ENCODE peak calls at places on chromosomes 6 and 20, in four cellular contexts. T is WTC11, B is foreskin fibroblast, M is psoas muscle. S is an unnamed sample.
A peak's percentile ranks its signal among the peaks of the same experiment; 100 is the strongest.

GRCh38 chr6:105981002-105981887 is 104.9 kb upstream of the PRDM1 start:
- DNase-seq in M (no peak), T (peak; percentile 72), B (no peak), S (peak; percentile 48)

GRCh38 chr6:139253656-139254055 is 38.1 kb downstream of the TXLNB start:
- DNase-seq in T (no peak), M (no peak), B (peak; percentile 9), S (no peak)

GRCh38 chr6:107692351-107692750 is 131.8 kb downstream of the SCML4 start:
- DNase-seq in M (no peak), T (no peak), B (peak; percentile 82), S (no peak)

GRCh38 chr6:158786645-158787304 is 32.4 kb downstream of the EZR start:
- DNase-seq in B (no peak), M (no peak), T (no peak), S (no peak)

GRCh38 chr20:38724603-38725457 is 544 bp downstream of the SLC32A1 start:
- DNase-seq in B (no peak), T (peak; percentile 77), M (no peak), S (peak; percentile 52)

GRCh38 chr20:62178316-62179161 is 4.3 kb upstream of the MTG2 start:
- DNase-seq in T (no peak), B (no peak), M (no peak), S (no peak)

GRCh38 chr6:97187951-97188350 is 95.1 kb downstream of the MMS22L start:
- DNase-seq in M (no peak), T (no peak), B (no peak), S (no peak)

GRCh38 chr6:45655630-45656422 is 278.1 kb upstream of the SUPT3H start:
- DNase-seq in B (peak; percentile 97), T (no peak), M (no peak), S (no peak)

GRCh38 chr6:104995989-104996617 is 39.2 kb downstream of the LIN28B start:
- DNase-seq in B (peak; percentile 61), T (no peak), M (no peak), S (no peak)

GRCh38 chr6:140636698-140637402 is 1262.4 kb upstream of the CITED2 start:
- DNase-seq in T (no peak), M (no peak), B (no peak), S (no peak)

GRCh38 chr20:728022-728944 is 40.0 kb downstream of the SLC52A3 start:
- DNase-seq in B (peak; percentile 71), T (peak; percentile 88), M (peak; percentile 41), S (peak; percentile 86)

GRCh38 chr20:10185741-10186558 is 32.7 kb upstream of the SNAP25 start:
- DNase-seq in T (no peak), M (no peak), B (no peak), S (no peak)

GRCh38 chr20:43962518-43962917 is 47.9 kb downstream of the TOX2 start:
- DNase-seq in T (no peak), B (no peak), M (no peak), S (no peak)

GRCh38 chr20:8187740-8188139 is 55.7 kb downstream of the PLCB1 start:
- DNase-seq in T (no peak), B (no peak), M (no peak), S (no peak)

GRCh38 chr6:120511712-120512111 is 822.6 kb downstream of the TBC1D32 start:
- DNase-seq in T (no peak), M (no peak), B (no peak), S (no peak)

GRCh38 chr6:25219581-25220249 is 59.5 kb upstream of the CARMIL1 start:
- DNase-seq in T (no peak), B (peak; percentile 37), M (no peak), S (no peak)

GRCh38 chr6:25219147-25219546 is 60.0 kb upstream of the CARMIL1 start:
- DNase-seq in T (no peak), M (no peak), B (no peak), S (no peak)

GRCh38 chr6:25218346-25218745 is 60.8 kb upstream of the CARMIL1 start:
- DNase-seq in T (no peak), B (no peak), M (no peak), S (no peak)

GRCh38 chr6:25222006-25222715 is 57.0 kb upstream of the CARMIL1 start:
- DNase-seq in M (no peak), B (no peak), T (no peak), S (no peak)

DNA sequence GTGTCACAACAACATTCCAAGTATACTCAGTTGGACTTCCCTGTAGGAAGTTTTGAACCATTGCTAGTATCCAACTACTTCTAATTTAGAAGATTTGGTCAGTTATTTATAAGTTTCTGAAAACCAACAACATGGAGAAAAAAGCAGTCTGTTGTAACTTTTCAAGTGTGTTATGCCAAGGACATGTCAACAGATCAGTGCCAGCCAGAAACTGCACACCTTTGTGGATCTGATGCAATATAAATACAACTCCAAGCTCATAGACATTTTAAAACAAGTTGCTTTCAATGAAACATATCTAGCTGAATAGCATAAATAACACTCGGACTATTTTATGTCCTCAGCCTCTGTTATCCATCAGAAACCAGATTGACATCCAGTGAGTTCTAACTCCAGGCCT is 58.3 kb upstream of the CARMIL1 start:
- DNase-seq in B (no peak), M (no peak), T (no peak), S (no peak)
- TF ChIP-seq CTCF in B (no peak), M (no peak), T (no peak), S (no peak)

GRCh38 chr6:118930680-118931079 is 4.3 kb downstream of the MCM9 start:
- DNase-seq in T (no peak), B (no peak), M (no peak), S (no peak)
- TF ChIP-seq CTCF in T (no peak), B (peak; percentile 16), M (no peak), S (no peak)

GRCh38 chr6:128483472-128484135 is 36.8 kb downstream of the PTPRK start:
- DNase-seq in T (no peak), B (no peak), M (no peak), S (no peak)

GRCh38 chr6:128491041-128491642 is 29.3 kb downstream of the PTPRK start:
- DNase-seq in B (no peak), M (no peak), T (no peak), S (no peak)

GRCh38 chr6:128487746-128488145 is 32.7 kb downstream of the PTPRK start:
- DNase-seq in M (no peak), T (no peak), B (no peak), S (no peak)

GRCh38 chr6:128482642-128483041 is 37.8 kb downstream of the PTPRK start:
- DNase-seq in M (no peak), T (no peak), B (no peak), S (no peak)

GRCh38 chr6:128487055-128487454 is 33.3 kb downstream of the PTPRK start:
- DNase-seq in T (peak; percentile 14), M (no peak), B (no peak), S (no peak)
- TF ChIP-seq CTCF in T (no peak), M (no peak), B (no peak), S (no peak)

DNA sequence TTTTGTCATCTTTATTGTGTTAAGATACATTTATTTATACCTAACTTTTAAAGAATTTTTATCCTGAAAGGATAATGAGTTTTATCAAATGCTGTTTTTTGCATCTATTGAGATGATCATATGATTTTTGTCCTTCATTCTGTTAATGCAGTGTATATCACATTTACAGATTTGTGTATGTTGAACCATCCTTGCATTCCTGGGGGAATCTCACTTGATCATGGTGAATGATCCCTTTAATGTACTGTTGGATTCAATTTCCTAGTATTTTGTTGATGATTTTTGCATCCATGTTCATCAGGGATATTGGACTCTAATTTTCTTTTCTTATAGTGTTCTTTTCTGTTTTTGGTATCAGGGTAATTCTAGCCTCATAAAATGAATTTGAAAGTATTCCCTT is 38.5 kb upstream of the SLC22A3 start:
- DNase-seq in T (no peak), B (no peak), M (no peak), S (no peak)
- TF ChIP-seq CTCF in T (no peak), B (no peak), M (no peak), S (no peak)